ENCODE peak calls at places on chromosomes 4 and X, in four cellular contexts. One of them, this sample, is unnamed.

GRCh38 chr4:29900336-29900735 is 819.8 kb upstream of the PCDH7 start:
- DNase-seq in endodermal cell: no peak
- DNase-seq in stimulated activated CD8-positive, alpha-beta memory T cell treated with anti-CD3 and anti-CD28 coated beads, Interleukin-4, amount 100 ng/mL, for 48 hours: no peak
- DNase-seq in SK-MEL-5: no peak
- DNase-seq in this sample: no peak

GRCh38 chr4:67344594-67345380 is 200.5 kb downstream of the CENPC start:
- DNase-seq in SK-MEL-5: no peak
- DNase-seq in stimulated activated CD8-positive, alpha-beta memory T cell treated with anti-CD3 and anti-CD28 coated beads, Interleukin-4, amount 100 ng/mL, for 48 hours: no peak
- DNase-seq in endodermal cell: no peak
- DNase-seq in this sample: no peak

GRCh38 chrX:155864655-155865054 is 16.5 kb upstream of the VAMP7 start:
- DNase-seq in SK-MEL-5: peak; percentile 37
- DNase-seq in stimulated activated CD8-positive, alpha-beta memory T cell treated with anti-CD3 and anti-CD28 coated beads, Interleukin-4, amount 100 ng/mL, for 48 hours: no peak
- DNase-seq in endodermal cell: no peak
- DNase-seq in this sample: no peak

GRCh38 chrX:29662759-29663503 is 552.4 kb upstream of the MAGEB2 start:
- DNase-seq in endodermal cell: no peak
- DNase-seq in SK-MEL-5: peak; percentile 94
- DNase-seq in stimulated activated CD8-positive, alpha-beta memory T cell treated with anti-CD3 and anti-CD28 coated beads, Interleukin-4, amount 100 ng/mL, for 48 hours: no peak
- DNase-seq in this sample: no peak

GRCh38 chrX:38438321-38438720 is 85.9 kb downstream of the OTC start:
- DNase-seq in endodermal cell: peak; percentile 55
- DNase-seq in SK-MEL-5: no peak
- DNase-seq in stimulated activated CD8-positive, alpha-beta memory T cell treated with anti-CD3 and anti-CD28 coated beads, Interleukin-4, amount 100 ng/mL, for 48 hours: no peak
- DNase-seq in this sample: no peak

GRCh38 chrX:107704181-107704580 is 71.4 kb downstream of the TSC22D3 start:
- DNase-seq in endodermal cell: peak; percentile 29
- DNase-seq in SK-MEL-5: no peak
- DNase-seq in stimulated activated CD8-positive, alpha-beta memory T cell treated with anti-CD3 and anti-CD28 coated beads, Interleukin-4, amount 100 ng/mL, for 48 hours: no peak
- DNase-seq in this sample: no peak

GRCh38 chr4:155960522-155960921 is 6.9 kb upstream of the CTSO start:
- DNase-seq in endodermal cell: no peak
- DNase-seq in SK-MEL-5: peak; percentile 16
- DNase-seq in stimulated activated CD8-positive, alpha-beta memory T cell treated with anti-CD3 and anti-CD28 coated beads, Interleukin-4, amount 100 ng/mL, for 48 hours: no peak
- DNase-seq in this sample: no peak

GRCh38 chrX:110657073-110657472 is 138.5 kb downstream of the CHRDL1 start:
- DNase-seq in SK-MEL-5: no peak
- DNase-seq in endodermal cell: no peak
- DNase-seq in stimulated activated CD8-positive, alpha-beta memory T cell treated with anti-CD3 and anti-CD28 coated beads, Interleukin-4, amount 100 ng/mL, for 48 hours: no peak
- DNase-seq in this sample: no peak

GRCh38 chr4:82599336-82599735 is 37.5 kb upstream of the TMEM150C start:
- DNase-seq in endodermal cell: peak; percentile 81
- DNase-seq in SK-MEL-5: peak; percentile 40
- DNase-seq in stimulated activated CD8-positive, alpha-beta memory T cell treated with anti-CD3 and anti-CD28 coated beads, Interleukin-4, amount 100 ng/mL, for 48 hours: no peak
- DNase-seq in this sample: no peak

GRCh38 chr4:62544428-62544827 is 1344.3 kb downstream of the ADGRL3 start:
- DNase-seq in SK-MEL-5: no peak
- DNase-seq in stimulated activated CD8-positive, alpha-beta memory T cell treated with anti-CD3 and anti-CD28 coated beads, Interleukin-4, amount 100 ng/mL, for 48 hours: no peak
- DNase-seq in endodermal cell: no peak
- DNase-seq in this sample: no peak

GRCh38 chr4:172305698-172306097 is 492.5 kb downstream of the GALNTL6 start:
- DNase-seq in SK-MEL-5: no peak
- DNase-seq in stimulated activated CD8-positive, alpha-beta memory T cell treated with anti-CD3 and anti-CD28 coated beads, Interleukin-4, amount 100 ng/mL, for 48 hours: no peak
- DNase-seq in endodermal cell: no peak
- DNase-seq in this sample: no peak

GRCh38 chr4:109945056-109945455 is 32.4 kb downstream of the EGF start:
- DNase-seq in endodermal cell: no peak
- DNase-seq in stimulated activated CD8-positive, alpha-beta memory T cell treated with anti-CD3 and anti-CD28 coated beads, Interleukin-4, amount 100 ng/mL, for 48 hours: peak; percentile 56
- DNase-seq in SK-MEL-5: no peak
- DNase-seq in this sample: peak; percentile 65

GRCh38 chr4:15521442-15522039 is 51.9 kb downstream of the CC2D2A start:
- DNase-seq in endodermal cell: no peak
- DNase-seq in SK-MEL-5: no peak
- DNase-seq in stimulated activated CD8-positive, alpha-beta memory T cell treated with anti-CD3 and anti-CD28 coated beads, Interleukin-4, amount 100 ng/mL, for 48 hours: no peak
- DNase-seq in this sample: no peak

GRCh38 chr4:54585321-54586000 is 72.3 kb upstream of the KIT start:
- DNase-seq in stimulated activated CD8-positive, alpha-beta memory T cell treated with anti-CD3 and anti-CD28 coated beads, Interleukin-4, amount 100 ng/mL, for 48 hours: no peak
- DNase-seq in SK-MEL-5: no peak
- DNase-seq in endodermal cell: no peak
- DNase-seq in this sample: no peak

GRCh38 chrX:42615161-42615563 is 162.8 kb downstream of the PPP1R2C start:
- DNase-seq in SK-MEL-5: peak; percentile 50
- DNase-seq in endodermal cell: peak; percentile 85
- DNase-seq in stimulated activated CD8-positive, alpha-beta memory T cell treated with anti-CD3 and anti-CD28 coated beads, Interleukin-4, amount 100 ng/mL, for 48 hours: peak; percentile 27
- DNase-seq in this sample: peak; percentile 56

GRCh38 chr4:184814686-184815045 is 11.1 kb downstream of the ACSL1 start:
- DNase-seq in endodermal cell: no peak
- DNase-seq in SK-MEL-5: no peak
- DNase-seq in stimulated activated CD8-positive, alpha-beta memory T cell treated with anti-CD3 and anti-CD28 coated beads, Interleukin-4, amount 100 ng/mL, for 48 hours: no peak
- DNase-seq in this sample: no peak

GRCh38 chr4:707929-708630 is 2.4 kb downstream of the PCGF3 start:
- DNase-seq in stimulated activated CD8-positive, alpha-beta memory T cell treated with anti-CD3 and anti-CD28 coated beads, Interleukin-4, amount 100 ng/mL, for 48 hours: no peak
- DNase-seq in SK-MEL-5: no peak
- DNase-seq in endodermal cell: no peak
- DNase-seq in this sample: no peak

GRCh38 chrX:53704854-53705253 is 18.3 kb upstream of the HUWE1 start:
- DNase-seq in endodermal cell: no peak
- DNase-seq in stimulated activated CD8-positive, alpha-beta memory T cell treated with anti-CD3 and anti-CD28 coated beads, Interleukin-4, amount 100 ng/mL, for 48 hours: no peak
- DNase-seq in SK-MEL-5: no peak
- DNase-seq in this sample: no peak

GRCh38 chr4:96874657-96875056 is 1034.8 kb downstream of the PDHA2 start:
- DNase-seq in SK-MEL-5: no peak
- DNase-seq in stimulated activated CD8-positive, alpha-beta memory T cell treated with anti-CD3 and anti-CD28 coated beads, Interleukin-4, amount 100 ng/mL, for 48 hours: no peak
- DNase-seq in endodermal cell: no peak
- DNase-seq in this sample: no peak

GRCh38 chrX:135572436-135572835 is 52.0 kb downstream of the INTS6L start:
- DNase-seq in endodermal cell: no peak
- DNase-seq in stimulated activated CD8-positive, alpha-beta memory T cell treated with anti-CD3 and anti-CD28 coated beads, Interleukin-4, amount 100 ng/mL, for 48 hours: no peak
- DNase-seq in SK-MEL-5: peak; percentile 8
- DNase-seq in this sample: no peak

GRCh38 chr4:107600456-107600855 is 119.6 kb downstream of the PAPSS1 start:
- DNase-seq in endodermal cell: no peak
- DNase-seq in stimulated activated CD8-positive, alpha-beta memory T cell treated with anti-CD3 and anti-CD28 coated beads, Interleukin-4, amount 100 ng/mL, for 48 hours: no peak
- DNase-seq in SK-MEL-5: no peak
- DNase-seq in this sample: no peak

GRCh38 chrX:22310779-22311178 is 38.1 kb downstream of the CBLL2 start:
- DNase-seq in endodermal cell: no peak
- DNase-seq in SK-MEL-5: no peak
- DNase-seq in stimulated activated CD8-positive, alpha-beta memory T cell treated with anti-CD3 and anti-CD28 coated beads, Interleukin-4, amount 100 ng/mL, for 48 hours: no peak
- DNase-seq in this sample: no peak

GRCh38 chrX:14630724-14631123 is 101.4 kb downstream of the GLRA2 start:
- DNase-seq in SK-MEL-5: peak; percentile 44
- DNase-seq in stimulated activated CD8-positive, alpha-beta memory T cell treated with anti-CD3 and anti-CD28 coated beads, Interleukin-4, amount 100 ng/mL, for 48 hours: no peak
- DNase-seq in endodermal cell: peak; percentile 42
- DNase-seq in this sample: no peak

GRCh38 chr4:54281060-54281781 is 52.1 kb downstream of the PDGFRA start:
- DNase-seq in endodermal cell: no peak
- DNase-seq in SK-MEL-5: peak; percentile 7
- DNase-seq in stimulated activated CD8-positive, alpha-beta memory T cell treated with anti-CD3 and anti-CD28 coated beads, Interleukin-4, amount 100 ng/mL, for 48 hours: no peak
- DNase-seq in this sample: no peak

GRCh38 chrX:13082286-13083065 is 38.1 kb upstream of the FAM9C start:
- DNase-seq in stimulated activated CD8-positive, alpha-beta memory T cell treated with anti-CD3 and anti-CD28 coated beads, Interleukin-4, amount 100 ng/mL, for 48 hours: no peak
- DNase-seq in endodermal cell: no peak
- DNase-seq in SK-MEL-5: no peak
- DNase-seq in this sample: no peak

GRCh38 chr4:121370729-121371325 is 10.0 kb downstream of the QRFPR start:
- DNase-seq in SK-MEL-5: peak; percentile 59
- DNase-seq in endodermal cell: peak; percentile 59
- DNase-seq in stimulated activated CD8-positive, alpha-beta memory T cell treated with anti-CD3 and anti-CD28 coated beads, Interleukin-4, amount 100 ng/mL, for 48 hours: peak; percentile 62
- DNase-seq in this sample: no peak

GRCh38 chr4:80112236-80112635 is 39.2 kb upstream of the ANTXR2 start:
- DNase-seq in stimulated activated CD8-positive, alpha-beta memory T cell treated with anti-CD3 and anti-CD28 coated beads, Interleukin-4, amount 100 ng/mL, for 48 hours: no peak
- DNase-seq in endodermal cell: no peak
- DNase-seq in SK-MEL-5: no peak
- DNase-seq in this sample: no peak

GRCh38 chrX:103372886-103373285 is 3.5 kb upstream of the BEX3 start:
- DNase-seq in SK-MEL-5: no peak
- DNase-seq in endodermal cell: no peak
- DNase-seq in stimulated activated CD8-positive, alpha-beta memory T cell treated with anti-CD3 and anti-CD28 coated beads, Interleukin-4, amount 100 ng/mL, for 48 hours: no peak
- DNase-seq in this sample: no peak

GRCh38 chr4:80931645-80932215 is 98.8 kb upstream of the BMP3 start:
- DNase-seq in stimulated activated CD8-positive, alpha-beta memory T cell treated with anti-CD3 and anti-CD28 coated beads, Interleukin-4, amount 100 ng/mL, for 48 hours: no peak
- DNase-seq in SK-MEL-5: no peak
- DNase-seq in endodermal cell: no peak
- DNase-seq in this sample: no peak

GRCh38 chr4:48939785-48940184 is 33.2 kb upstream of the OCIAD2 start:
- DNase-seq in stimulated activated CD8-positive, alpha-beta memory T cell treated with anti-CD3 and anti-CD28 coated beads, Interleukin-4, amount 100 ng/mL, for 48 hours: no peak
- DNase-seq in endodermal cell: no peak
- DNase-seq in SK-MEL-5: no peak
- DNase-seq in this sample: no peak